ENCODE peak calls at places on chromosomes 13 and 19, in eight cellular contexts. J, S, Y, Q, V, W, F and E are unnamed samples.

GRCh38 chr19:48745208-48745995 is 1.3 kb downstream of the IZUMO1 start:
- DNase-seq in J (no peak), S (peak; percentile 67), Y (peak; percentile 68), Q (no peak), V (peak; percentile 55), W (peak; percentile 72), F (peak; percentile 70), E (peak; percentile 40)

GRCh38 chr19:6423499-6424189 is 967 bp downstream of the KHSRP start:
- DNase-seq in J (no peak), S (peak; percentile 56), Y (peak; percentile 72), Q (peak; percentile 7), V (peak; percentile 18), W (peak; percentile 55), F (no peak), E (no peak)

GRCh38 chr13:34750078-34750703 is 191.9 kb upstream of the NBEA start:
- DNase-seq in J (no peak), S (peak; percentile 34), Y (peak; percentile 7), Q (no peak), V (no peak), W (no peak), F (peak; percentile 19), E (no peak)

GRCh38 chr13:43472344-43472743 is 314.4 kb downstream of the ENOX1 start:
- DNase-seq in J (no peak), S (no peak), Y (peak; percentile 9), Q (no peak), V (no peak), W (no peak), F (no peak), E (no peak)

GRCh38 chr13:27535546-27535945 is 84.8 kb downstream of the LNX2 start:
- DNase-seq in J (no peak), S (no peak), Y (no peak), Q (no peak), V (no peak), W (no peak), F (no peak), E (no peak)

GRCh38 chr13:112120031-112120373 is 53.1 kb downstream of the SOX1 start:
- DNase-seq in J (no peak), S (no peak), Y (no peak), Q (no peak), V (no peak), W (no peak), F (no peak), E (no peak)

GRCh38 chr19:9406798-9407352 is 28.5 kb downstream of the ZNF266 start:
- DNase-seq in J (no peak), S (peak; percentile 84), Y (no peak), Q (peak; percentile 59), V (peak; percentile 85), W (peak; percentile 79), F (no peak), E (peak; percentile 52)

GRCh38 chr19:47765522-47766358 is 12.8 kb upstream of the SELENOW start:
- DNase-seq in J (peak; percentile 66), S (peak; percentile 50), Y (peak; percentile 91), Q (no peak), V (no peak), W (peak; percentile 68), F (no peak), E (no peak)

GRCh38 chr13:95301947-95302386 is 716 bp upstream of the ABCC4 start:
- DNase-seq in J (no peak), S (no peak), Y (no peak), Q (no peak), V (no peak), W (no peak), F (no peak), E (no peak)

GRCh38 chr13:109781384-109782065 is 4.9 kb downstream of the IRS2 start:
- DNase-seq in J (no peak), S (no peak), Y (no peak), Q (no peak), V (peak; percentile 47), W (no peak), F (no peak), E (no peak)

GRCh38 chr19:37564624-37565369 is 29.8 kb downstream of the ZNF571 start:
- DNase-seq in J (no peak), S (no peak), Y (no peak), Q (no peak), V (peak; percentile 29), W (no peak), F (no peak), E (no peak)

GRCh38 chr13:34627499-34627898 is 314.6 kb upstream of the NBEA start:
- DNase-seq in J (no peak), S (no peak), Y (no peak), Q (no peak), V (no peak), W (no peak), F (no peak), E (no peak)

GRCh38 chr19:33395561-33396550 is 22.3 kb downstream of the CEBPG start:
- DNase-seq in J (no peak), S (peak; percentile 80), Y (no peak), Q (no peak), V (no peak), W (no peak), F (no peak), E (no peak)

GRCh38 chr13:64684685-64685431 is 2545.3 kb downstream of the PCDH9 start:
- DNase-seq in J (no peak), S (peak; percentile 12), Y (no peak), Q (no peak), V (no peak), W (no peak), F (no peak), E (no peak)

GRCh38 chr13:62910541-62910940 is 1494.9 kb upstream of the PCDH20 start:
- DNase-seq in J (no peak), S (no peak), Y (no peak), Q (no peak), V (no peak), W (no peak), F (no peak), E (no peak)

GRCh38 chr19:39237200-39238184 is 7.3 kb downstream of the IFNL3 start:
- DNase-seq in J (no peak), S (peak; percentile 67), Y (peak; percentile 21), Q (no peak), V (no peak), W (peak; percentile 61), F (no peak), E (peak; percentile 18)

GRCh38 chr13:63351533-63351932 is 1935.9 kb upstream of the PCDH20 start:
- DNase-seq in J (no peak), S (no peak), Y (no peak), Q (peak; percentile 12), V (no peak), W (no peak), F (no peak), E (no peak)

GRCh38 chr19:35395762-35396199 is 24.9 kb downstream of the GPR42 start:
- DNase-seq in J (peak; percentile 13), S (no peak), Y (peak; percentile 18), Q (no peak), V (peak; percentile 10), W (peak; percentile 24), F (no peak), E (no peak)

GRCh38 chr19:55082023-55082851 is 6.6 kb downstream of the EPS8L1 start:
- DNase-seq in J (no peak), S (no peak), Y (no peak), Q (no peak), V (no peak), W (no peak), F (no peak), E (peak; percentile 68)

GRCh38 chr19:49359851-49360845 is 2.1 kb downstream of the TEAD2 start:
- DNase-seq in J (no peak), S (no peak), Y (no peak), Q (no peak), V (no peak), W (no peak), F (no peak), E (no peak)

GRCh38 chr19:53546766-53547541 is 9.0 kb downstream of the ZNF331 start:
- DNase-seq in J (no peak), S (no peak), Y (no peak), Q (no peak), V (no peak), W (no peak), F (no peak), E (no peak)

GRCh38 chr19:29084266-29084665 is 128.7 kb downstream of the UQCRFS1 start:
- DNase-seq in J (peak; percentile 19), S (peak; percentile 2), Y (peak; percentile 5), Q (no peak), V (no peak), W (no peak), F (no peak), E (no peak)

GRCh38 chr19:5345895-5346386 is 5.3 kb upstream of the PTPRS start:
- DNase-seq in J (no peak), S (peak; percentile 87), Y (no peak), Q (peak; percentile 63), V (peak; percentile 65), W (no peak), F (no peak), E (no peak)